ENCODE peak calls at places on chromosome 18, in eight cellular contexts. G is right cardiac atrium, A is cardiac muscle cell, Q is kidney, U is fibroblast of lung, R is pancreas, D is heart left ventricle, B is tibial artery. W is an unnamed sample. For H3K9me3, the result is how much of the 10 kb centered on the place peaks cover.

GRCh38 chr18:37294951-37295350 is 270.6 kb downstream of the CELF4 start:
- DNase-seq in G (no peak), R (no peak), A (peak), D (no peak), B (no peak), U (no peak), Q (no peak), W (peak)

GRCh38 chr18:61896118-61896517 is 3.3 kb upstream of the RNF152 start:
- DNase-seq in A (no peak), U (no peak), G (no peak), B (no peak), R (no peak), D (no peak), Q (no peak), W (no peak)

GRCh38 chr18:9466911-9467310 is 8.4 kb upstream of the RALBP1 start:
- DNase-seq in U (no peak), Q (no peak), D (no peak), R (no peak), G (no peak), B (no peak), A (no peak), W (no peak)

GRCh38 chr18:12009581-12010140 is 28.4 kb downstream of the IMPA2 start:
- DNase-seq in G (no peak), A (no peak), U (no peak), R (no peak), D (no peak), Q (peak), B (no peak), W (no peak)

GRCh38 chr18:41265047-41265446 is 690.0 kb upstream of the PIK3C3 start:
- DNase-seq in R (no peak), U (peak), B (no peak), Q (no peak), G (no peak), A (no peak), D (no peak), W (no peak)

GRCh38 chr18:12408247-12408869 is 629 bp downstream of the PRELID3A start:
- DNase-seq in Q (no peak), B (no peak), A (peak), D (no peak), U (peak), R (no peak), G (no peak), W (peak)

GRCh38 chr18:79870369-79871025 is 72.8 kb downstream of the KCNG2 start:
- DNase-seq in U (no peak), Q (no peak), B (no peak), R (peak), G (no peak), D (no peak), A (no peak), W (peak)

GRCh38 chr18:44732604-44733003 is 51.9 kb downstream of the SETBP1 start:
- DNase-seq in B (no peak), Q (no peak), U (no peak), D (no peak), A (peak), G (no peak), R (no peak), W (no peak)

GRCh38 chr18:23994361-23994902 is 20.1 kb upstream of the TTC39C start:
- DNase-seq in D (no peak), Q (peak), U (peak), R (no peak), B (peak), G (peak), A (no peak), W (peak)

GRCh38 chr18:59470627-59471121 is 111.6 kb upstream of the LMAN1 start:
- DNase-seq in R (no peak), Q (no peak), G (peak), A (peak), B (no peak), D (peak), U (no peak), W (no peak)

GRCh38 chr18:36798738-36799473 is 29.9 kb downstream of the TPGS2 start:
- DNase-seq in G (no peak), Q (no peak), D (no peak), R (no peak), A (no peak), B (no peak), U (peak), W (no peak)

GRCh38 chr18:26133652-26134051 is at the start of gene PSMA8:
- DNase-seq in B (no peak), G (peak), R (peak), U (no peak), A (no peak), Q (peak), D (peak), W (peak)

GRCh38 chr18:48409591-48410094 is 460 bp upstream of the ZBTB7C start:
- DNase-seq in U (peak), D (peak), R (peak), G (peak), A (peak), Q (peak), B (peak), W (peak)

GRCh38 chr18:59220784-59221765 is 1.1 kb downstream of the GRP start:
- DNase-seq in A (peak), U (no peak), G (no peak), R (no peak), D (no peak), Q (no peak), B (no peak), W (no peak)

GRCh38 chr18:21833619-21834300 is 93.2 kb downstream of the MIB1 start:
- DNase-seq in B (no peak), R (no peak), Q (no peak), U (no peak), A (peak), G (no peak), D (no peak), W (no peak)

GRCh38 chr18:22946841-22947240 is 13.7 kb downstream of the RBBP8 start:
- DNase-seq in U (no peak), B (no peak), G (no peak), R (no peak), A (no peak), D (no peak), Q (no peak), W (no peak)

GRCh38 chr18:32332708-32333107 is 138.0 kb downstream of the GAREM1 start:
- DNase-seq in R (no peak), Q (no peak), A (no peak), B (no peak), G (no peak), U (no peak), D (no peak), W (no peak)

DNA sequence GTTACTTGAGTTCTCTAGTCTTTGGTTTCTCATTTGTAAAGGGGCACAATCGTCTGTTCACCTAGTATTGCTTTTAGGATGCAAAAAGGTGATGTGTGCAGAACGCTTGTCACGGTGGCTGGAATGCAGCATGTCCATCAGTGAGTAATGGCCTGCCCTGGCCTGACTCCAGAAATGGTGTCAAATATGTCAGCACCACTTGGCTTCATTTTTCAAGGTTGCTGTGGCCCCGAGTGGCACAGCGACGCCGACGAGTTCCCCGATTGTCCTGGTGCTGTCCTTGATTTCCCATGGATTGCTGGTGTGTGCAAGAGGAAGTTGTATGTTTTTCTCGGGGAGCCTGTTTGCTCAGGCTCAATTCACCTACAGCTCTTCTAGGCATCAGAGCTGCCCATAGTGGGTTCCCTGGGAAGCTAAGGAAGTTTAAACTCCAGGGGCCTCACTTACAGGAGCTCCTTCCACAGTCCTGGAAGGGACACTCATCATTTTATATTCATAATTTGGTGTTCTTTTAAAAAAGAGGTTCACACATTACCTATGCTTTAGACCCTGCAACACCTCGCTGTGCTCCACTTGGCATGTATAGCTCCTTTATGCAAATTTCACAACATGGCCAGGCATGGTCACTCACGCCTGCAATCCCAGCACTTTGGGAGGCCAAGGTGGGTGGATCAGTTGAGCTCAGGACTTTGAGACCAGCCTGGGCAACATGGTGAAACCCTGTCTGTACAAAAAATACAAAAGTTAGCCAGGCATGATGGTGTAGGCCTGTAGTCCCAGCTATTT is 25.6 kb upstream of the ZNF407 start:
- DNase-seq in D (peak), U (no peak), A (no peak), G (peak), R (no peak), B (no peak), Q (no peak), W (no peak)
- H3K9me3 ChIP-seq in D (under half), U (under half), A (under half), G (under half), R (under half), B (under half), Q (under half), W (under half)

DNA sequence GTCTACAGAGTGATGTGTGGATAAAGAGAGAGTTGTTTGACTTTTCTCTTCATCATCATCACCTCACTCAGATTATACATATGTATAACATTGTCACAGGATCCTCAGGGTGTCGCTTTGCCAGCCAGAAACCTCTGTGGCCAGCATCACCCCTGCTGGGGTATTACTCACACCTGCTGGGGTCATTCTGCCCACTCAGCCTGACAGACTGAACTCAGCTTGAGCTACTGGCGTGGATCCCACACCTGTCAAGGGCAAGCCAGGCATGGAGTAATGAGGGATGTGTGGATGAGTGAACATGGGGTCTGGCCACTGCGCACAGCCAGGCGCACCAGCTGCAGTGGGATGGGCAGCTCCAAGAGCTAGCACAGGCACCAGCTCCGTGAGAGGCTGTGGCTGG is 870.6 kb downstream of the CBLN2 start:
- DNase-seq in Q (no peak), A (no peak), G (no peak), D (no peak), U (peak), B (no peak), R (no peak), W (no peak)
- H3K9me3 ChIP-seq in Q (under half), A (under half), G (under half), D (under half), U (under half), B (under half), R (under half), W (under half)

DNA sequence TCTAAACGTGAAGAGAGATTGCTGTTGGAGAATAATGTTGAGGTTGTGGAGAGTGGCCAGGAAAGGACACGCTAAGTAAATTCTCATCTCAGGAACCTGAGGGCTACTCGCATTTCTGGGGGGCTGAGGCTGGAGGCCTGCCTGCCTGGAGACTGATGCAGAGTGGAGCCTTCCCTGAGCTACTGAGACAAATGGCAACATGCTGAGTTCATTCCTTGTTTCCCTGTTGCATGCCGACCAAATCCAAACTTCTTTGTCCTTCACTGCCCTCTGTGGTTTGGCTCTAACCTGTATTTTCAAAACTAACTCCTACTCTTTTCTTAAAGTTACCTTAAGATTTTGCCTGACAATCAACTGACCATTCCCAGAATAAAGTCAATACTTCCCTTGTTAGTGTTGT is 1085.4 kb downstream of the SOCS6 start:
- DNase-seq in U (peak), D (no peak), A (no peak), Q (no peak), B (no peak), R (no peak), G (no peak), W (no peak)
- H3K9me3 ChIP-seq in U (under half), D (under half), A (under half), Q (under half), B (under half), R (under half), G (under half), W (under half)

GRCh38 chr18:78625446-78625845 is 354.2 kb upstream of the SALL3 start:
- DNase-seq in G (no peak), U (no peak), D (no peak), Q (no peak), R (no peak), B (peak), A (no peak), W (no peak)

GRCh38 chr18:78623142-78623541 is 356.5 kb upstream of the SALL3 start:
- DNase-seq in D (no peak), Q (no peak), U (no peak), R (no peak), B (peak), G (no peak), A (no peak), W (no peak)

GRCh38 chr18:78622251-78622953 is 357.2 kb upstream of the SALL3 start:
- DNase-seq in A (no peak), Q (no peak), U (no peak), G (no peak), R (no peak), D (no peak), B (peak), W (no peak)

GRCh38 chr18:78625895-78626294 is 353.7 kb upstream of the SALL3 start:
- DNase-seq in R (no peak), D (no peak), B (no peak), A (no peak), Q (no peak), U (no peak), G (no peak), W (no peak)

DNA sequence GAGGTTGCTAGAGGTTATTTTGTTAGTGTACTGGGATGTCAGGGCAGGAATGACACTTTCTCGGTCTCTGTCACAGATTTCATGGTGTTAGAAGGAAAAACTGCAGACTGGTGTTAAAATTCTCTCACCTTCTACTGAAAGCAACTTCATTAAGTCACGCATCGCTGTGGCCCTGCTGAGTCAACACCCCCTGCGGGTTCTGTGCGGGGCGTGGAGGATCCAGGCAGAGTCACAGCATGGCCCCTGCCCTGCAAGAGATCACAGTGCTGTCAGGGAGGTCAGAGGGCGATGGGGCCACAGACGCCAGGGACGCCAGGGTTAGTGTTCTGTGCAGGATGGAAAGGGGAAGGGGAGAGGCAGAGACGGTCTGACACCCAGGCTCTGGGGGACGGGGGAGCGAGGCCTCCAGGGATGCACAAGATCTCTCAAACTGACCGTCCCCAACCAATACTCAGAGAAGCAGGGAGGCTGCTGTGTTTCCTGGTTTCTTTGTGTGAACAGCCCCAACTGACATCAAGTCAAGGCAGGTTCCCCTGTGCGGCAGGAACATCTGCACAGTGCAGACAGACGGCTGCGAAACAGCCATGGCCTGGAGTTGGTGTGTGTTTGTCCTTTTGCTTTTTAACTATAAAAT is 354.9 kb upstream of the SALL3 start:
- DNase-seq in D (no peak), G (no peak), U (no peak), R (no peak), Q (no peak), A (no peak), B (peak), W (no peak)
- H3K9me3 ChIP-seq in D (under half), G (under half), U (under half), R (under half), Q (under half), A (under half), B (under half), W (under half)

W was measured in testis.